ENCODE peak calls at places on chromosomes 2 and 18, in five cellular contexts. Q is SHP77 treated with DMSO at 0.1 percent for 48 hours, K is NCI-H2029 treated with DMSO at 0.1 percent for 48 hours, A is activated T-cell treated with anti-CD3 and anti-CD28 coated beads for 24 hours, L is kidney epithelial cell. I is an unnamed sample.
A peak's percentile ranks its signal among the peaks of the same experiment; 100 is the strongest.

GRCh38 chr2:32947484-32948143 is 861 bp downstream of the LTBP1 start:
- DNase-seq in K (no peak), L (no peak), A (no peak), Q (no peak), I (no peak)

GRCh38 chr2:120250640-120251039 is 2.0 kb upstream of the RALB start:
- DNase-seq in L (no peak), Q (no peak), K (no peak), A (no peak), I (no peak)

GRCh38 chr18:52486052-52486451 is 146.1 kb downstream of the DCC start:
- DNase-seq in L (no peak), A (no peak), Q (no peak), K (no peak), I (no peak)

GRCh38 chr2:183000846-183001245 is 37.4 kb downstream of the NCKAP1 start:
- DNase-seq in Q (no peak), A (no peak), L (peak; percentile 72), K (no peak), I (no peak)

GRCh38 chr2:72770879-72771461 is 54.9 kb downstream of the EXOC6B start:
- DNase-seq in Q (peak; percentile 33), A (peak; percentile 50), L (no peak), K (peak; percentile 59), I (peak; percentile 48)

GRCh38 chr2:206764673-206765241 is 371 bp downstream of the MDH1B start:
- DNase-seq in Q (no peak), L (no peak), K (no peak), A (no peak), I (no peak)

GRCh38 chr18:59606193-59607175 is 90.7 kb downstream of the CCBE1 start:
- DNase-seq in K (no peak), A (no peak), L (peak; percentile 16), Q (no peak), I (peak; percentile 79)

GRCh38 chr18:74069178-74070050 is 78.2 kb downstream of the FBXO15 start:
- DNase-seq in K (no peak), L (no peak), Q (no peak), A (no peak), I (no peak)

GRCh38 chr2:28772351-28772750 is 20.7 kb downstream of the PPP1CB start:
- DNase-seq in K (no peak), A (no peak), L (no peak), Q (no peak), I (no peak)

GRCh38 chr18:63907649-63908048 is at the start of gene SERPINB10:
- DNase-seq in A (no peak), Q (no peak), L (no peak), K (no peak), I (no peak)

GRCh38 chr18:44816028-44816427 is 135.3 kb downstream of the SETBP1 start:
- DNase-seq in L (no peak), A (no peak), K (no peak), Q (no peak), I (no peak)

GRCh38 chr18:5503740-5504139 is 40.1 kb downstream of the EPB41L3 start:
- DNase-seq in Q (no peak), K (no peak), A (no peak), L (no peak), I (no peak)

GRCh38 chr2:85666435-85666924 is 1.5 kb downstream of the SFTPB start:
- DNase-seq in A (no peak), K (no peak), L (no peak), Q (no peak), I (no peak)

GRCh38 chr18:76212958-76213357 is 282.1 kb downstream of the ZNF516 start:
- DNase-seq in L (no peak), A (no peak), Q (no peak), K (peak; percentile 57), I (no peak)

GRCh38 chr2:226963528-226963927 is 127.7 kb downstream of the RHBDD1 start:
- DNase-seq in A (no peak), L (peak; percentile 58), K (no peak), Q (no peak), I (peak; percentile 13)

GRCh38 chr2:227456772-227457171 is 15.2 kb upstream of the AGFG1 start:
- DNase-seq in K (no peak), Q (no peak), A (peak; percentile 10), L (no peak), I (no peak)

GRCh38 chr2:71667256-71668182 is 214.2 kb downstream of the DYSF start:
- DNase-seq in Q (no peak), K (no peak), A (no peak), L (no peak), I (no peak)

GRCh38 chr2:28895189-28895893 is 874 bp downstream of the WDR43 start:
- DNase-seq in L (peak; percentile 44), Q (no peak), K (no peak), A (peak; percentile 25), I (no peak)

GRCh38 chr18:31549416-31549815 is 42.3 kb upstream of the TTR start:
- DNase-seq in L (no peak), K (no peak), A (no peak), Q (no peak), I (no peak)

GRCh38 chr18:2087877-2088673 is 483.2 kb downstream of the METTL4 start:
- DNase-seq in Q (no peak), K (no peak), L (no peak), A (no peak), I (no peak)